ENCODE peak calls at places on chromosomes 7 and 10, in nine cellular contexts. Q is fibroblast of pulmonary artery, J is heart left ventricle, V is heart right ventricle, Y is A549, H is adrenal gland, D is AG04450, C is lower lobe of right lung, O is Panc1. E is an unnamed sample.

GRCh38 chr7:73971701-73972341 is 56.2 kb upstream of the ELN start:
- DNase-seq in Q (no peak), J (no peak), V (no peak), Y (no peak), H (peak), D (no peak), C (peak), O (no peak), E (peak)

GRCh38 chr7:18116661-18117060 is 89.0 kb upstream of the PRPS1L1 start:
- DNase-seq in Q (peak), J (no peak), V (no peak), Y (no peak), H (no peak), D (no peak), C (no peak), O (no peak), E (no peak)

GRCh38 chr7:7869036-7869435 is 99.6 kb upstream of the GLCCI1 start:
- DNase-seq in Q (no peak), J (no peak), V (no peak), Y (no peak), H (no peak), D (no peak), C (no peak), O (no peak), E (no peak)

GRCh38 chr10:10850227-10850626 is 167.4 kb upstream of the CELF2 start:
- DNase-seq in Q (no peak), J (no peak), V (no peak), Y (no peak), H (no peak), D (no peak), C (no peak), O (no peak), E (no peak)

GRCh38 chr7:114997487-114998404 is 75.9 kb downstream of the MDFIC start:
- DNase-seq in Q (no peak), J (no peak), V (no peak), Y (no peak), H (no peak), D (no peak), C (no peak), O (no peak), E (no peak)

GRCh38 chr7:20062932-20063331 is 154.3 kb downstream of the MACC1 start:
- DNase-seq in Q (no peak), J (no peak), V (no peak), Y (no peak), H (no peak), D (no peak), C (no peak), O (no peak), E (no peak)

GRCh38 chr10:22624289-22624738 is 90.1 kb downstream of the PIP4K2A start:
- DNase-seq in Q (peak), J (no peak), V (no peak), Y (no peak), H (no peak), D (peak), C (no peak), O (peak), E (no peak)

GRCh38 chr10:132401396-132402168 is 4.6 kb downstream of the PWWP2B start:
- DNase-seq in Q (no peak), J (peak), V (no peak), Y (no peak), H (no peak), D (no peak), C (peak), O (no peak), E (no peak)

GRCh38 chr7:114412548-114412947 is 2.1 kb upstream of the FOXP2 start:
- DNase-seq in Q (no peak), J (no peak), V (no peak), Y (no peak), H (no peak), D (no peak), C (no peak), O (no peak), E (no peak)

GRCh38 chr7:26507375-26508068 is 215.9 kb downstream of the SNX10 start:
- DNase-seq in Q (no peak), J (no peak), V (no peak), Y (no peak), H (no peak), D (no peak), C (no peak), O (no peak), E (no peak)

GRCh38 chr10:45817130-45817859 is 30.0 kb downstream of the AGAP4 start:
- DNase-seq in Q (no peak), J (no peak), V (no peak), Y (no peak), H (no peak), D (no peak), C (no peak), O (no peak), E (no peak)

DNA sequence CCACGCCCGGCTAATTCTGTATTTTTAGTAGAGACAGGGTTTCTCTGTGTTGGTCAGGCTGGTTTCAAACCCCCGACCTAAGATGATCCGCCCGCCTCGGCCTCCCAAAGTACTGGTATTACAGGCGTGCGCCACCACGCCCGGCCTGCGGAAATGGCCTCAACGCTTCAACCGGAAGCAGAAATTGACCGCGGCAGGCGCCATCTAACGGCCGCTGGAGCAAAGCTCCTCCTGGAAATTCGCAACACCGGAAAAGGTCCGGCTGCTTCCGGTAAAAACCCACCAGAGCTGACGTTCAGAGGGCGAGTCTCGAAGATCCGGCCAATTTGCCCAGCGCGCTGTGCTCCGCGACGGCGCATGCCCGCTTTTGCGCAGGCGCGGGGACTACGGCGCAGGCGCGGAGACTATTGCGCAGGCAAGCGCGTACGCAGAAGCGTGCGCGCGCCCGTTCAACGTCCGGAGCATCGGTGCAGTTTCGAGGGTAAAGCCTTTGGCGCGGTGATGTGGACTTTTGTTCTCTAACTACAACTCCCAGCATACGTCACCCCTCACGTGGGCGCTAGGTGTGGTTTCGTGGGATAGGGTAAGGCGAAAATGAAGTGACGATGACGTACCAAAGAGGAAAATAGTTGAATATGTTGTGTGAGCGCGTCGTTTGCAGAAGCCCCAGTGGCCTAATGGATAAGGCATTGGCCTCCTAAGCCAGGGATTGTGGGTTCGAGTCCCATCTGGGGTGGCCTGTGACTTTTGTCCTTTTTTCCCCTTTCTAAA is 915 bp upstream of the FMC1 start:
- DNase-seq in Q (peak), J (peak), V (peak), Y (peak), H (peak), D (peak), C (peak), O (peak), E (peak)
- TF ChIP-seq CTCF in Q (peak), J (peak), V (peak), Y (peak), H (peak), D (peak), C (peak), O (peak), E (no peak)

DNA sequence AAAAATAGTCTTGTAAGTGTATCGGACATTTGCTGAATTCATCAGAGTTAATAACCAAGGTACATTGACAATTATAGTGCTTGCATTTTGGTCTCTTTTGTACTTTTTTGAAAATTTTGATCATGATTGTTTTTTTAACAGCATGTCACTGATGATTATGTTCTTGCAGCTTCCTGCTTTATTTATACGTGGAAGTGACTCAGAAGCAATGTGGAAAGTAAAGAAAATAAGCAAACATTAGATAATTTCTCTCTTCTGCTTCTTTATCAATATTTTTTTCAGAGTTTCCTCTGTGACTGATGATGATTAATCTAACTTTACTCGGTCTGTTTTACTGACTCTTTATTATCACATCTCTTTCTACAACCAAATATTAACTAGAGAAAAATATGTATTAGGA is 1351.9 kb downstream of the REEP3 start:
- DNase-seq in Q (no peak), J (no peak), V (no peak), Y (no peak), H (no peak), D (no peak), C (no peak), O (no peak), E (no peak)
- TF ChIP-seq CTCF in Q (no peak), J (no peak), V (no peak), Y (no peak), H (no peak), D (no peak), C (no peak), O (no peak), E (no peak)

GRCh38 chr10:116385994-116386809 is 41.4 kb upstream of the PNLIPRP3 start:
- DNase-seq in Q (peak), J (no peak), V (no peak), Y (no peak), H (no peak), D (no peak), C (no peak), O (peak), E (no peak)
- TF ChIP-seq CTCF in Q (peak), J (peak), V (peak), Y (peak), H (peak), D (peak), C (peak), O (peak), E (peak)

GRCh38 chr10:74518076-74518475 is 308.3 kb upstream of the KAT6B start:
- DNase-seq in Q (no peak), J (no peak), V (no peak), Y (no peak), H (no peak), D (no peak), C (no peak), O (no peak), E (no peak)
- TF ChIP-seq CTCF in Q (no peak), J (no peak), V (no peak), Y (no peak), H (no peak), D (no peak), C (no peak), O (no peak), E (no peak)

GRCh38 chr7:23331132-23331531 is 32.0 kb downstream of the MALSU1 start:
- DNase-seq in Q (no peak), J (no peak), V (no peak), Y (no peak), H (no peak), D (no peak), C (no peak), O (no peak), E (no peak)

GRCh38 chr7:23334482-23335056 is 35.4 kb downstream of the MALSU1 start:
- DNase-seq in Q (peak), J (no peak), V (no peak), Y (peak), H (peak), D (peak), C (no peak), O (peak), E (no peak)

GRCh38 chr7:23332881-23333612 is 33.9 kb downstream of the MALSU1 start:
- DNase-seq in Q (peak), J (no peak), V (peak), Y (no peak), H (peak), D (no peak), C (no peak), O (no peak), E (no peak)

GRCh38 chr7:23333671-23334246 is 34.6 kb downstream of the MALSU1 start:
- DNase-seq in Q (peak), J (no peak), V (peak), Y (peak), H (no peak), D (peak), C (no peak), O (peak), E (no peak)

DNA sequence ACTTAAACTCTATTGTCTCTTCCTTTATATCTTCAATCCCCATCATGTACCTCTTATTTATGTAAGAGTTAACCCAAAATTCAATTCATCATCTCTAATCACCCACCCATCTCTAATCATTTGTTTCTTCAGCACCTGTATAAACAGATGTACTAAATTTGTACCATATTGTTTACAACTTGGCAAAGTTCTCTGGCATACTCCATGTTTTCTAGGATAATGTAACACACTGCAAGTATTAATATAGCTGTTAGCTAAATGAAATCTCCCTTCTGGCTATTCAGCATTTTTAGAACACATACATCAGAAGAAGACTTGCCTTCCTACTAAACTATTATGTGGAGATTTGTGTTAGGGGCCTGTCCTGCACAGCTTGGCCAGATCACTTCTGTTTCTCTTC is 33.1 kb downstream of the MALSU1 start:
- DNase-seq in Q (no peak), J (no peak), V (no peak), Y (no peak), H (no peak), D (no peak), C (no peak), O (no peak), E (no peak)
- TF ChIP-seq CTCF in Q (no peak), J (no peak), V (no peak), Y (no peak), H (no peak), D (no peak), C (no peak), O (no peak), E (no peak)

GRCh38 chr10:31187182-31187581 is 131.8 kb upstream of the ZEB1 start:
- DNase-seq in Q (no peak), J (no peak), V (no peak), Y (no peak), H (no peak), D (no peak), C (no peak), O (no peak), E (no peak)

GRCh38 chr10:31187607-31188210 is 131.3 kb upstream of the ZEB1 start:
- DNase-seq in Q (no peak), J (no peak), V (peak), Y (no peak), H (no peak), D (no peak), C (no peak), O (no peak), E (no peak)

GRCh38 chr10:31188792-31189406 is 130.1 kb upstream of the ZEB1 start:
- DNase-seq in Q (no peak), J (no peak), V (no peak), Y (no peak), H (no peak), D (no peak), C (no peak), O (no peak), E (no peak)

GRCh38 chr10:31190488-31190887 is 128.5 kb upstream of the ZEB1 start:
- DNase-seq in Q (no peak), J (no peak), V (no peak), Y (no peak), H (no peak), D (no peak), C (no peak), O (no peak), E (no peak)

DNA sequence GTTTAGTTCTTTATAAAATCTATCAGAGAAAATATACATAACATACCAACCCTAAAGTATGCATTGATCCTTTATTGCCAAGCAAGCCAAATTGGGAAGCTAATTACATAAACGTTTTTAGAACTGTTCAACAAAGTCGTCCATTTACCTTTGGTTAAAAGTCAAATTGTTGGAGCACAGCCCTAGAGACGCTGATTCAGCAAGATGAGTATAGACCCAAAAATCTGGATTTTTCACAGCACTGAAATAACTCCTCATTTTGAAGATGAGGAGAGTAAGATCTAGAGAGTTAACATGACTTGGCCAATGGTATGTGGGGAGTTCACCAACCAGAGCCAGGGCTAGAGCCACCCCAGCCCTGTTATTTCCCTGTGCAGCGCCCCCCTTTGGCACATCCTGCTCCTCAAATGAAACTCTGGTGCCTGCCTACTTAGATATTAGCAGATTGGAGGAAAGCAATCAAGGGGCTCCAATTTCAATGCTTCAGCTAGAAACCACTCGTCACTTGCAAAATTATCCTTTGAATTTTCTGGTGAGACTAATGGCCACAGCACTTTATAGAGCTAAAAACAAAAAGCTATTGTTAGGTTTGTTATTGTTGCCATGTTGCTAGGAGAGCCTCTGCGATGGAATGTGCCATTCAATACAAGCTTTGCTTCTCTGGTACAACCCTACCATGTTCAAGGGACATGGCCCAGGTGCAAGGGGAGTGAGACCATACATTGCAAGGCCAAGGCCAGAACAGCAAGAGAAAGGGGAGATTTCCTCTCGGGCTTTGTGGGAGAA is 132.6 kb upstream of the ZEB1 start:
- DNase-seq in Q (peak), J (no peak), V (no peak), Y (no peak), H (no peak), D (no peak), C (no peak), O (no peak), E (no peak)
- TF ChIP-seq CTCF in Q (no peak), J (no peak), V (peak), Y (no peak), H (no peak), D (no peak), C (no peak), O (no peak), E (no peak)

GRCh38 chr7:30371321-30371720 is 86.9 kb downstream of the ZNRF2 start:
- DNase-seq in Q (no peak), J (no peak), V (no peak), Y (no peak), H (no peak), D (no peak), C (no peak), O (no peak), E (no peak)
- TF ChIP-seq CTCF in Q (no peak), J (no peak), V (no peak), Y (no peak), H (no peak), D (no peak), C (no peak), O (no peak), E (no peak)

GRCh38 chr7:12294701-12295100 is 83.6 kb downstream of the TMEM106B start:
- DNase-seq in Q (no peak), J (no peak), V (no peak), Y (no peak), H (no peak), D (no peak), C (no peak), O (no peak), E (no peak)

GRCh38 chr7:12291870-12292269 is 80.8 kb downstream of the TMEM106B start:
- DNase-seq in Q (peak), J (no peak), V (no peak), Y (no peak), H (no peak), D (no peak), C (no peak), O (no peak), E (no peak)

GRCh38 chr7:12287886-12288285 is 76.8 kb downstream of the TMEM106B start:
- DNase-seq in Q (no peak), J (no peak), V (no peak), Y (no peak), H (no peak), D (no peak), C (no peak), O (no peak), E (no peak)

GRCh38 chr7:12289996-12290395 is 78.9 kb downstream of the TMEM106B start:
- DNase-seq in Q (no peak), J (no peak), V (no peak), Y (no peak), H (no peak), D (no peak), C (no peak), O (no peak), E (no peak)
- TF ChIP-seq CTCF in Q (no peak), J (no peak), V (no peak), Y (no peak), H (no peak), D (no peak), C (no peak), O (no peak), E (no peak)

E was measured in natural killer cell.